ENCODE peak calls at places on chromosomes 5 and 9, in four cellular contexts. G, Z, S and J are unnamed samples.

GRCh38 chr5:17794201-17794600 is 159.9 kb downstream of the TAF11L14 start:
- DNase-seq in G (no peak), S (no peak), Z (no peak), J (no peak)

GRCh38 chr5:128491291-128491690 is 46.8 kb downstream of the FBN2 start:
- DNase-seq in G (no peak), S (no peak), Z (no peak), J (no peak)

GRCh38 chr5:111942661-111943401 is 185.8 kb upstream of the NREP start:
- DNase-seq in G (no peak), Z (no peak), S (no peak), J (no peak)

GRCh38 chr5:175246242-175246891 is 197.6 kb downstream of the DRD1 start:
- DNase-seq in G (no peak), S (no peak), Z (no peak), J (peak; percentile 5)

GRCh38 chr5:66144799-66145390 is 795 bp downstream of the SREK1 start:
- DNase-seq in G (peak; percentile 45), Z (no peak), S (no peak), J (no peak)

GRCh38 chr5:14296533-14297331 is 153.6 kb downstream of the TRIO start:
- DNase-seq in S (no peak), G (no peak), Z (no peak), J (no peak)

GRCh38 chr5:116518423-116518822 is 56.2 kb downstream of the SEMA6A start:
- DNase-seq in S (no peak), Z (no peak), G (no peak), J (no peak)

GRCh38 chr5:171750316-171750788 is 35.3 kb upstream of the SMIM23 start:
- DNase-seq in G (peak; percentile 4), S (no peak), Z (no peak), J (peak; percentile 58)

GRCh38 chr5:66596791-66597757 is 881 bp downstream of the MAST4 start:
- DNase-seq in S (no peak), G (no peak), Z (no peak), J (peak; percentile 65)

GRCh38 chr9:38380872-38381534 is 11.5 kb upstream of the ALDH1B1 start:
- DNase-seq in Z (peak; percentile 57), G (peak; percentile 98), S (no peak), J (peak; percentile 29)

GRCh38 chr5:168978015-168978414 is 322.9 kb downstream of the SLIT3 start:
- DNase-seq in G (no peak), Z (no peak), S (no peak), J (no peak)

GRCh38 chr5:16963821-16964220 is 27.7 kb upstream of the MYO10 start:
- DNase-seq in Z (no peak), G (no peak), S (no peak), J (no peak)

DNA sequence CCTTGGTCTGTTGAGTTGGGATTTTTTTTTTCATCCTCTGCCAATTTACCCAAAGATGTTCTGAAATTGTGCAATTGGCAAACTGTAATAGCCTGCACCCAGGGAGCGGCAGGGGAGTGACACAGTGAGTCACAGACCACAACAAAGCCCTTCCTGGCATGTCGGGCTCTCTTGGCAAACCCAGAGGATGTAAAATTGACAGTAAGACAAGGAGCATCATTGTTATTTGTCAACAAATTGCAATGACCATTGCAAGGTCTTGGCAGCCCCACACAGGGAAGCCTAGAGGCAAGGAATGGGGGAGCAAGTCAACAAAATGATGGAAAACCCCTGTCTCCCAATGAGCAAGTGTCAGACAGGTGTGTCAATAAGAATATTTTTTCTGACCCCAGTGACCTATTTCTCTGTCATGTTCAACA is 275.8 kb downstream of the ACTL7B start:
- DNase-seq in S (no peak), Z (no peak), G (peak; percentile 46), J (no peak)
- TF ChIP-seq CBX5 in S (no peak), Z (no peak), G (no peak), J (no peak)

DNA sequence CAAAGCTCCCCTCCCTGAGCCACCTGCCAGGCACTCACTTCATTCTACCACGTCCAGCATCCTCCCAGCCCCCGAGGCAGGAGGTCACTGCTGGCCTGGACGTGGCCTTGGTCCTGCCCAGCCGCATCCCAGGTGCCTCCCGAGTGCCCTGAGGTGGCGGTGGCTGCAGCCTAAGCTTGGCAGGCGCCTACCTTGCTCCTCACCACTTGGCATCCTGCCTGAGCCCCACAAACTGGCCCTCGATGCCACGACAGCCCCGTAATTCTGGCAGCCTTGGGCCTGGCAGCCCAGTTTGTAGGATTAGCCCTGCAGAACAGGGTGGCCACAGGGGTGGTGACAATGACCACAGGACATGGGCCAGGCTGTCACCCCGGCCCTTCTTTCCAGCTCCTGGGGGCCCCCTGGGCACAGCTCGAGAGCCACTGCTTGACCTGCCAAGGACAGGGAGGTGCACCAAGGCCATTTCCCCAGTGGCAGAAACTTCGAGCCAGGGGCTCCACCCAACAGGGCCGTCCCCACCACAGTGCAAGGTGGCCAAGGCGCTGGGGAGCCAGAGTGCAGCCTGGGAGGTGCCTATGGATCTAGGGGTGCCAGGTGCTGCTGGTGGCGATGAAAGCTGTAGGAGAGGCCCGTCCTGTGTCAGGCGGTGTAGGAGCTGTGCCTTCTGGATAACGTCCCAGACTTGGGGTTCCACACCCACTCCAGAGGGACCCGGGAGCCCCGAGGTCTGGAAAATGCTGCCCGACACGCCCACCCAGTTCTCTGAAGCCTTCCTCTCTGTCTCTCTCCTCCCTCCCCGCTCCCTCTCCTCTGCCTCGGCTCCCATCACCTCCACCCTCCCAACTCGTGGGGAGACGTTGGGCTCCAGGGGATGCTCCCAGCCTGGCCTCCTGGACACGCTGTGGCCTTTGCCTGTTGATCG is 18.4 kb downstream of the NKD2 start:
- DNase-seq in S (no peak), Z (no peak), G (no peak), J (no peak)
- H3K4me2 ChIP-seq in S (no peak overlapping the region), Z (no peak overlapping the region), G (no peak overlapping the region), J (no peak overlapping the region)

GRCh38 chr5:73282923-73283322 is 109.9 kb downstream of the TMEM174 start:
- DNase-seq in Z (no peak), S (no peak), G (no peak), J (no peak)
- TF ChIP-seq HDAC6 in Z (no peak), S (no peak), G (no peak), J (no peak)

GRCh38 chr9:13163287-13163686 is 116.2 kb downstream of the MPDZ start:
- DNase-seq in S (no peak), G (no peak), Z (no peak), J (no peak)
- TF ChIP-seq CBX5 in S (no peak), G (no peak), Z (no peak), J (no peak)

GRCh38 chr9:84324811-84325210 is 15.7 kb downstream of the SLC28A3 start:
- DNase-seq in G (no peak), S (no peak), Z (no peak), J (no peak)

GRCh38 chr9:84322830-84323229 is 17.7 kb downstream of the SLC28A3 start:
- DNase-seq in Z (no peak), G (no peak), S (no peak), J (no peak)

GRCh38 chr9:84327184-84327583 is 13.4 kb downstream of the SLC28A3 start:
- DNase-seq in Z (no peak), G (no peak), S (no peak), J (no peak)

GRCh38 chr9:84325347-84325982 is 15.1 kb downstream of the SLC28A3 start:
- DNase-seq in S (no peak), Z (no peak), G (no peak), J (no peak)

DNA sequence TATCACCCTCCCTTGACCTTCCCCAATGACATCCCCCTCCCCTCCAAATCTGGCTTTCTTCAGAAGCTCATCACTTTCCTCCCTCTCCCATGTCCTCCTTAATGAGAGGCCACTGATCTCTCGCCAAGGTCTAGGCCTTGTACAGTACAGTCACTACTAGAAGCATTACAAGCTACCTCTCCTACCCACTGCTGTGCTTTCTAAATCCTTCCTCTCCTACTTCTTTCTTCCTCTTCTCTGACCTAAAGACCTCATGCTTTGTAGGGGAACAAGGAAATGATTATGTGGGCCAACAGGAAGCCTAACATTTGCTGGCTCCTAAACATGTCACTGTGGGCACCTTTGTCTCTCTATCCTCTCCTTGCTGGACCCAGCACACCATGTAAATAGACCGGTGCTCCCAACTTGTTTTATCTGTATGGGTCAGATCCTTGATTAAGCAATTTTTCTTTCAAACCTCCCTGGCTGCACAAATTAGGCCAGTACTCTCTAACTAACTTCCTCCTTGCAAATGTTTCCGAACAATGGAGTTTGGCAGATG is 16.7 kb downstream of the SLC28A3 start:
- DNase-seq in S (no peak), Z (no peak), G (no peak), J (no peak)
- H3K4me2 ChIP-seq in S (no peak overlapping the region), Z (no peak overlapping the region), G (no peak overlapping the region), J (no peak overlapping the region)

GRCh38 chr5:135393229-135393628 is 5.8 kb downstream of the MACROH2A1 start:
- DNase-seq in Z (no peak), S (no peak), G (no peak), J (no peak)

GRCh38 chr5:135393691-135394090 is 5.3 kb downstream of the MACROH2A1 start:
- DNase-seq in Z (no peak), S (no peak), G (no peak), J (no peak)

GRCh38 chr5:135391869-135392255 is 7.2 kb downstream of the MACROH2A1 start:
- DNase-seq in S (no peak), Z (no peak), G (no peak), J (no peak)

GRCh38 chr5:135391123-135391868 is 7.7 kb downstream of the MACROH2A1 start:
- DNase-seq in S (no peak), G (peak; percentile 10), Z (no peak), J (no peak)

DNA sequence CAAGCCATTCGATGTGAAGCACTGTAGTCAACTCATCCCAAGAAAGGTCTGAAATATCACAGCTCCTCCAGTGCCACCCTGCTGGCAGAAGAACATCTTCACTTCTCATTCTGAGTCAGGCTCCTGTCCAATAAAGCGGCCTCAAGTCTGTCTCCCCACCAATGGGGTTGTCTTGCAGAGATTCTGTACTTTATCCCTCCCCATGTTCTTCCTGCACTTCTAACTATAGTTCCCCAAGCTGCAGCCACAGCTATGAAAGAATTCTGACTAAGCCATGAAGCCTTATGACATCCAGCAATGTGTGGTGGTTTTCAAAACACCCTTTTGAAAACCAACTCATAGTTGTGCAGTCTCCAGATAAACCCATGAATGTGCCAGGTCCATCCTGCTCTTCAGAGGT is 6.8 kb downstream of the MACROH2A1 start:
- DNase-seq in Z (no peak), S (no peak), G (no peak), J (no peak)
- TF ChIP-seq HDAC6 in Z (no peak), S (no peak), G (no peak), J (no peak)

DNA sequence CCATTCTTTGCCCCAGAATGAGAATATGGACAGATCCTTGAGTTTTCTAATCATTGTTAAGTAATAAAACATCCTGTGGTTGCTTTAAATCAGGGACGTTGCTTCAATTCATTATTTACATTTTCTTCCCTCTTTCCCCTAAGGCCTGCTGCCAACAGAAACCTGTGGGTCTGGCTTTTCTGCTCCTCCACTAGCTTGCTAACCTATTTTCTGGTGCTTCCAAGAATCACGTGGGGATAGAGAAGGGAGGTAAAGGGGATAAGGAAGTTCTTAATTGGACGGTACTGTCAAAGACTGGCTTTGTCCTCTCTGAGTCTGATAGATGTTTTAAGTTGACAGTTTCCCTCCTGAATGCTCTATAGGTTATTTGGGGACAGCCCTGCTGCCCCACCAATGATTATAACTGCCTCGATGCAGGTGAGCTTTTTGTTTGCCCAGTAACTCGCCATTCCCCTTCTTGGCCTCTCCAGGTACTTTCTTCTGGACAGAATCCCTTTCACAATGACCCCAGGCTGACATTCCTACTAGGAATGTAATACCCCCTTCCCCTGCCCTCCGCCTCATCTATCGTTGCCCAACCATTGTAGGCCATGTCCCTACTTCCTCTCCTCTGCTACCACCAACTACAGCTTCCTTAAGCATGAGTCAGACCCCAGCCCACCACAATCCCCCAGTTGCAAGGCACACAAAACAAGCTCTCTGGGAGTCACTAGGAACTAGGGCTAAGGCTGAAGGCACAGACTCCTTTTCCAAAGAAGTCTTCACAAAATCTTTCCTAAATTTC is 19.9 kb upstream of the CPEB4 start:
- DNase-seq in G (peak; percentile 43), Z (no peak), S (no peak), J (no peak)
- TF ChIP-seq CBX5 in G (no peak), Z (no peak), S (no peak), J (no peak)